ENCODE peak calls at places on chromosomes 2 and 18, in five cellular contexts. G is transverse colon, O is uterus, M is body of pancreas, A is A549. S is an unnamed sample.
A peak's percentile ranks its signal among the peaks of the same experiment; 100 is the strongest.

GRCh38 chr2:55743583-55743982 is 49.9 kb upstream of the PNPT1 start:
- DNase-seq in G (no peak), O (no peak), A (no peak), M (no peak), S (no peak)

GRCh38 chr2:31284107-31284506 is 50.2 kb downstream of the EHD3 start:
- DNase-seq in M (no peak), A (no peak), O (no peak), G (no peak), S (no peak)

GRCh38 chr18:75309564-75309963 is 99.0 kb downstream of the TSHZ1 start:
- DNase-seq in M (no peak), O (no peak), G (no peak), A (no peak), S (no peak)

GRCh38 chr2:157258520-157259326 is 1.2 kb downstream of the GALNT5 start:
- DNase-seq in A (no peak), O (no peak), G (peak; percentile 43), M (no peak), S (no peak)

GRCh38 chr2:10307561-10308156 is 5.0 kb downstream of the HPCAL1 start:
- DNase-seq in M (no peak), O (no peak), G (no peak), A (no peak), S (peak; percentile 49)

GRCh38 chr18:56286775-56287174 is 351.6 kb downstream of the TXNL1 start:
- DNase-seq in O (no peak), A (no peak), G (no peak), M (no peak), S (no peak)

GRCh38 chr2:33498291-33498956 is 22.0 kb downstream of the RASGRP3 start:
- DNase-seq in M (no peak), G (no peak), O (no peak), A (no peak), S (no peak)

GRCh38 chr18:31555971-31556747 is 35.5 kb upstream of the TTR start:
- DNase-seq in O (peak; percentile 19), M (peak; percentile 74), A (peak; percentile 25), G (peak; percentile 18), S (peak; percentile 62)

GRCh38 chr2:26196683-26197418 is 24.0 kb downstream of the GAREM2 start:
- DNase-seq in M (no peak), G (no peak), O (no peak), A (no peak), S (no peak)

GRCh38 chr2:159982842-159983785 is 79.3 kb downstream of the PLA2R1 start:
- DNase-seq in M (no peak), O (no peak), G (no peak), A (no peak), S (no peak)

GRCh38 chr18:67266591-67267237 is 249.8 kb downstream of the DSEL start:
- DNase-seq in G (no peak), O (no peak), M (no peak), A (no peak), S (no peak)

GRCh38 chr2:149543845-149544244 is 43.7 kb downstream of the MMADHC start:
- DNase-seq in O (no peak), G (no peak), M (no peak), A (no peak), S (no peak)

GRCh38 chr2:160279813-160280465 is 79.9 kb upstream of the ITGB6 start:
- DNase-seq in O (no peak), A (no peak), G (no peak), M (no peak), S (no peak)

GRCh38 chr2:51813245-51813644 is 781.3 kb upstream of the NRXN1 start:
- DNase-seq in M (no peak), O (no peak), A (no peak), G (no peak), S (no peak)

GRCh38 chr2:68594674-68595492 is 48.5 kb upstream of the PROKR1 start:
- DNase-seq in A (peak; percentile 19), O (no peak), G (peak; percentile 46), M (peak; percentile 47), S (peak; percentile 34)

GRCh38 chr2:179614121-179614520 is 247.3 kb downstream of the ZNF385B start:
- DNase-seq in M (no peak), G (no peak), O (no peak), A (no peak), S (no peak)

GRCh38 chr2:153287109-153287801 is 191.3 kb downstream of the RPRM start:
- DNase-seq in G (no peak), O (no peak), M (no peak), A (peak; percentile 2), S (peak; percentile 46)

GRCh38 chr18:37261988-37262387 is 303.6 kb downstream of the CELF4 start:
- DNase-seq in A (no peak), O (no peak), M (no peak), G (no peak), S (no peak)

GRCh38 chr2:23803275-23803964 is 123.5 kb downstream of the ATAD2B start:
- DNase-seq in O (no peak), A (no peak), M (no peak), G (no peak), S (no peak)

GRCh38 chr2:190343500-190344274 is at the start of gene INPP1:
- DNase-seq in G (peak; percentile 74), A (peak; percentile 32), M (peak; percentile 67), O (peak; percentile 74), S (peak; percentile 70)

GRCh38 chr2:42493468-42493884 is 306 bp downstream of the KCNG3 start:
- DNase-seq in A (no peak), G (no peak), M (no peak), O (no peak), S (no peak)

GRCh38 chr2:42492691-42493467 is 903 bp downstream of the KCNG3 start:
- DNase-seq in A (no peak), G (peak; percentile 37), O (no peak), M (peak; percentile 15), S (peak; percentile 62)

GRCh38 chr2:42494434-42495233 is 852 bp upstream of the KCNG3 start:
- DNase-seq in M (peak; percentile 76), G (peak; percentile 87), A (peak; percentile 78), O (peak; percentile 70), S (peak; percentile 86)

GRCh38 chr2:42495234-42495581 is 1.4 kb upstream of the KCNG3 start:
- DNase-seq in A (no peak), G (no peak), M (no peak), O (no peak), S (no peak)

GRCh38 chr2:42493885-42494433 is at the start of gene KCNG3:
- DNase-seq in M (peak; percentile 65), O (peak; percentile 52), A (peak; percentile 60), G (peak; percentile 84), S (peak; percentile 79)
- TF ChIP-seq POLR2A in M (peak; percentile 27), O (no peak), A (peak; percentile 22), G (peak; percentile 19), S (no peak)

GRCh38 chr18:58235001-58235436 is 191.0 kb downstream of the NEDD4L start:
- DNase-seq in G (peak; percentile 59), M (no peak), O (no peak), A (no peak), S (no peak)

GRCh38 chr18:58230438-58231179 is 186.6 kb downstream of the NEDD4L start:
- DNase-seq in O (no peak), M (peak; percentile 75), A (no peak), G (no peak), S (no peak)

GRCh38 chr18:58231930-58232329 is 187.9 kb downstream of the NEDD4L start:
- DNase-seq in O (no peak), M (peak; percentile 62), A (peak; percentile 19), G (peak; percentile 59), S (no peak)

GRCh38 chr18:58234359-58234741 is 190.3 kb downstream of the NEDD4L start:
- DNase-seq in G (no peak), M (no peak), O (no peak), A (no peak), S (no peak)

GRCh38 chr18:58232674-58233073 is 188.6 kb downstream of the NEDD4L start:
- DNase-seq in A (no peak), M (no peak), O (no peak), G (no peak), S (no peak)
- H3K27ac ChIP-seq in A (no peak overlapping the region), M (peak overlapping the region; percentile 80), O (no peak overlapping the region), G (peak overlapping the region; percentile 55), S (no peak overlapping the region)

GRCh38 chr18:46096651-46097300 is 1.3 kb downstream of the ATP5F1A start:
- DNase-seq in A (no peak), G (no peak), M (no peak), O (no peak), S (peak; percentile 50)
- TF ChIP-seq POLR2A in A (no peak), G (no peak), M (no peak), O (no peak), S (no peak)

GRCh38 chr2:237259201-237259600 is 154.8 kb downstream of the COL6A3 start:
- DNase-seq in A (no peak), O (no peak), G (no peak), M (no peak), S (no peak)
- H3K27ac ChIP-seq in A (no peak overlapping the region), O (peak overlapping the region; percentile 84), G (peak overlapping the region; percentile 50), M (no peak overlapping the region), S (no peak overlapping the region)

GRCh38 chr2:174634130-174635014 is 36.8 kb upstream of the WIPF1 start:
- DNase-seq in A (no peak), M (peak; percentile 29), G (peak; percentile 26), O (no peak), S (no peak)
- TF ChIP-seq POLR2A in A (no peak), M (no peak), G (peak; percentile 42), O (no peak), S (no peak)

GRCh38 chr2:216696751-216697560 is 1.6 kb upstream of the IGFBP5 start:
- DNase-seq in A (peak; percentile 21), G (no peak), O (no peak), M (no peak), S (no peak)
- H3K27ac ChIP-seq in A (no peak overlapping the region), G (peak overlapping the region; percentile 82), O (peak overlapping the region; percentile 95), M (no peak overlapping the region), S (no peak overlapping the region)

DNA sequence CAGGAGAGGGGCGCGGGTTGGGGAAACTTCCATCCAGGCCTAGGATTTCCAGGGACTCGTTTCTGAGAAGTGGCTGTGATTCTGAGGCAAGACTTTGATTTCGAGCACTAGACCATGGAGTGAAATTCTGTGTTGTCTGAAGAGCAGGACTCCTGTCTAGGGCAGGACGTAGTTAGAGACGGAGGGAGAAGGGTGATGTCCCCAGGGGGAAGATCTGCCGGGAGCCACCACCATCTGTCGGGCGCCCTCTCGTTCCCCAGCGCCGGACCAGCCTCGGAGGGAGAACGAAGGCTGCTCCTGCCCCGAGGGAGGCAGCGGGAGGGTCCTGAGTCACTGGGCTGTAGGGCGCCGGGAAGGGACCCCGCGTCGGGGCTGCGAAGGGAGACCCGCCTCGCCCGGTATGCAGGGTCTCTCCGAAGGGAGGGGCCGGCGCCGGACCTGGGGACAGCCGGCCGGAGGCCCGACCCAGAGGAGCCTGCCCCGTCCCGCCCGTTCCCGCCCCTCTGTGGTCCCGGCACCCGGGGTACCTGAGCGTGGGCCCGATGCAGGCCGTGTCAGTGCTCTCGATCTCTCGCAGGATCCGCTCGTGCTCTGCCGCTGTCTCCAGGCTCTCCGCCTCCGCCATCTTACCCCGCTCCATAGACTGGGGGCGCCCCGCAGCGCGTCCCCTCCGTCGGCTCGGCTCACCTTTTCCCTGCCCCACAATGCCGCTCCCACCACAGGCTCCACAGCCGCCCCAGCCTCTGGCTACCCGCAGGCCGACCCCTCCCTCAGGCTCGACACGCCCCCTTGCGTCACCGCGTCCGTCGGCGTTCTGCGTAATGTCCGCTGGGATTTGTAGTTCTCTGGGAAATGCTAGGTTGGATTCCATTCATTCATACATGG is at the start of gene EXOC6B:
- DNase-seq in G (peak; percentile 95), O (peak; percentile 92), M (peak; percentile 91), A (peak; percentile 84), S (peak; percentile 96)
- TF ChIP-seq POLR2A in G (peak; percentile 76), O (peak; percentile 67), M (peak; percentile 78), A (peak; percentile 94), S (peak; percentile 77)

GRCh38 chr2:212414699-212415309 is 123.8 kb downstream of the ERBB4 start:
- DNase-seq in M (no peak), O (no peak), A (no peak), G (no peak), S (no peak)
- H3K27ac ChIP-seq in M (no peak overlapping the region), O (no peak overlapping the region), A (no peak overlapping the region), G (no peak overlapping the region), S (no peak overlapping the region)

GRCh38 chr2:69893684-69894481 is at the start of gene SNRNP27:
- DNase-seq in O (peak; percentile 74), M (peak; percentile 81), A (peak; percentile 94), G (peak; percentile 84), S (peak; percentile 84)
- TF ChIP-seq POLR2A in O (peak; percentile 40), M (peak; percentile 76), A (peak; percentile 52), G (peak; percentile 57), S (no peak)